ENCODE peak calls at places on chromosomes 16 and 17, in nine cellular contexts. One of them, this sample, is unnamed.

GRCh38 chr17:50731575-50732460 is 12.4 kb downstream of the LUC7L3 start:
- DNase-seq in breast epithelium: no peak
- DNase-seq in transverse colon: no peak
- DNase-seq in heart left ventricle: no peak
- DNase-seq in stomach: no peak
- DNase-seq in Peyer's patch: no peak
- DNase-seq in body of pancreas: no peak
- DNase-seq in sigmoid colon: no peak
- DNase-seq in suprapubic skin: no peak
- DNase-seq in this sample: no peak

GRCh38 chr17:49439673-49440571 is 25.2 kb upstream of the PHB1 start:
- DNase-seq in stomach: no peak
- DNase-seq in Peyer's patch: no peak
- DNase-seq in body of pancreas: no peak
- DNase-seq in heart left ventricle: no peak
- DNase-seq in transverse colon: no peak
- DNase-seq in breast epithelium: peak
- DNase-seq in sigmoid colon: no peak
- DNase-seq in suprapubic skin: no peak
- DNase-seq in this sample: peak

GRCh38 chr17:28716740-28717577 is 709 bp downstream of the RAB34 start:
- DNase-seq in heart left ventricle: peak
- DNase-seq in sigmoid colon: peak
- DNase-seq in transverse colon: no peak
- DNase-seq in breast epithelium: no peak
- DNase-seq in stomach: no peak
- DNase-seq in body of pancreas: no peak
- DNase-seq in Peyer's patch: no peak
- DNase-seq in suprapubic skin: peak
- DNase-seq in this sample: no peak

GRCh38 chr16:85191341-85191965 is 79.2 kb upstream of the CIBAR2 start:
- DNase-seq in breast epithelium: no peak
- DNase-seq in stomach: no peak
- DNase-seq in sigmoid colon: no peak
- DNase-seq in heart left ventricle: no peak
- DNase-seq in Peyer's patch: no peak
- DNase-seq in body of pancreas: no peak
- DNase-seq in suprapubic skin: no peak
- DNase-seq in transverse colon: no peak
- DNase-seq in this sample: no peak

GRCh38 chr17:15920758-15921239 is 24.1 kb upstream of the ADORA2B start:
- DNase-seq in suprapubic skin: no peak
- DNase-seq in Peyer's patch: no peak
- DNase-seq in stomach: no peak
- DNase-seq in transverse colon: peak
- DNase-seq in breast epithelium: peak
- DNase-seq in sigmoid colon: peak
- DNase-seq in body of pancreas: no peak
- DNase-seq in heart left ventricle: peak
- DNase-seq in this sample: peak

GRCh38 chr17:34997355-34997862 is 17.1 kb downstream of the LIG3 start:
- DNase-seq in heart left ventricle: peak
- DNase-seq in suprapubic skin: no peak
- DNase-seq in breast epithelium: peak
- DNase-seq in sigmoid colon: peak
- DNase-seq in body of pancreas: peak
- DNase-seq in transverse colon: peak
- DNase-seq in stomach: peak
- DNase-seq in Peyer's patch: peak
- DNase-seq in this sample: no peak

GRCh38 chr16:12538667-12539081 is 265.0 kb downstream of the CPPED1 start:
- DNase-seq in sigmoid colon: no peak
- DNase-seq in body of pancreas: no peak
- DNase-seq in stomach: no peak
- DNase-seq in Peyer's patch: no peak
- DNase-seq in suprapubic skin: no peak
- DNase-seq in breast epithelium: peak
- DNase-seq in heart left ventricle: no peak
- DNase-seq in transverse colon: no peak
- DNase-seq in this sample: no peak

GRCh38 chr16:66849021-66849420 is 4.8 kb downstream of the CA7 start:
- DNase-seq in transverse colon: no peak
- DNase-seq in breast epithelium: no peak
- DNase-seq in body of pancreas: no peak
- DNase-seq in Peyer's patch: no peak
- DNase-seq in stomach: no peak
- DNase-seq in suprapubic skin: peak
- DNase-seq in heart left ventricle: no peak
- DNase-seq in sigmoid colon: no peak
- DNase-seq in this sample: no peak

GRCh38 chr16:49930841-49931240 is 74.9 kb upstream of the ZNF423 start:
- DNase-seq in heart left ventricle: no peak
- DNase-seq in breast epithelium: no peak
- DNase-seq in sigmoid colon: peak
- DNase-seq in transverse colon: no peak
- DNase-seq in body of pancreas: no peak
- DNase-seq in stomach: no peak
- DNase-seq in Peyer's patch: no peak
- DNase-seq in suprapubic skin: peak
- DNase-seq in this sample: no peak

GRCh38 chr17:46063239-46063638 is 64.2 kb downstream of the STH start:
- DNase-seq in Peyer's patch: no peak
- DNase-seq in transverse colon: no peak
- DNase-seq in breast epithelium: no peak
- DNase-seq in suprapubic skin: no peak
- DNase-seq in body of pancreas: no peak
- DNase-seq in stomach: no peak
- DNase-seq in sigmoid colon: no peak
- DNase-seq in heart left ventricle: no peak
- DNase-seq in this sample: peak

GRCh38 chr17:19238167-19238505 is 970 bp downstream of the EPN2 start:
- DNase-seq in breast epithelium: no peak
- DNase-seq in transverse colon: peak
- DNase-seq in suprapubic skin: peak
- DNase-seq in Peyer's patch: no peak
- DNase-seq in sigmoid colon: peak
- DNase-seq in heart left ventricle: peak
- DNase-seq in body of pancreas: peak
- DNase-seq in stomach: peak
- DNase-seq in this sample: peak

GRCh38 chr16:53434436-53435065 is at the start of gene RBL2:
- DNase-seq in suprapubic skin: peak
- DNase-seq in body of pancreas: peak
- DNase-seq in stomach: peak
- DNase-seq in transverse colon: peak
- DNase-seq in heart left ventricle: peak
- DNase-seq in sigmoid colon: peak
- DNase-seq in Peyer's patch: peak
- DNase-seq in breast epithelium: peak
- DNase-seq in this sample: peak

GRCh38 chr17:17729620-17730249 is 48.5 kb downstream of the RAI1 start:
- DNase-seq in transverse colon: peak
- DNase-seq in Peyer's patch: peak
- DNase-seq in body of pancreas: peak
- DNase-seq in suprapubic skin: no peak
- DNase-seq in stomach: peak
- DNase-seq in breast epithelium: no peak
- DNase-seq in heart left ventricle: no peak
- DNase-seq in sigmoid colon: no peak
- DNase-seq in this sample: no peak

GRCh38 chr17:45316271-45317112 is at the start of gene MAP3K14:
- DNase-seq in Peyer's patch: peak
- DNase-seq in transverse colon: peak
- DNase-seq in sigmoid colon: peak
- DNase-seq in breast epithelium: peak
- DNase-seq in stomach: peak
- DNase-seq in heart left ventricle: peak
- DNase-seq in suprapubic skin: peak
- DNase-seq in body of pancreas: peak
- DNase-seq in this sample: no peak

GRCh38 chr17:80874866-80875445 is 116.7 kb upstream of the CHMP6 start:
- DNase-seq in body of pancreas: no peak
- DNase-seq in Peyer's patch: no peak
- DNase-seq in sigmoid colon: no peak
- DNase-seq in transverse colon: peak
- DNase-seq in breast epithelium: no peak
- DNase-seq in suprapubic skin: peak
- DNase-seq in heart left ventricle: peak
- DNase-seq in stomach: no peak
- DNase-seq in this sample: no peak

GRCh38 chr17:62899349-62899748 is 66.7 kb upstream of the TANC2 start:
- DNase-seq in heart left ventricle: peak
- DNase-seq in sigmoid colon: no peak
- DNase-seq in suprapubic skin: no peak
- DNase-seq in stomach: no peak
- DNase-seq in body of pancreas: no peak
- DNase-seq in transverse colon: no peak
- DNase-seq in breast epithelium: no peak
- DNase-seq in Peyer's patch: no peak
- DNase-seq in this sample: no peak

GRCh38 chr16:63473710-63474109 is 1437.5 kb upstream of the CDH8 start:
- DNase-seq in heart left ventricle: no peak
- DNase-seq in suprapubic skin: no peak
- DNase-seq in transverse colon: no peak
- DNase-seq in body of pancreas: no peak
- DNase-seq in stomach: no peak
- DNase-seq in breast epithelium: no peak
- DNase-seq in Peyer's patch: no peak
- DNase-seq in sigmoid colon: no peak
- DNase-seq in this sample: no peak

GRCh38 chr16:2537451-2538379 is at the start of gene PDPK1:
- DNase-seq in transverse colon: peak
- DNase-seq in sigmoid colon: peak
- DNase-seq in body of pancreas: peak
- DNase-seq in stomach: peak
- DNase-seq in breast epithelium: peak
- DNase-seq in suprapubic skin: peak
- DNase-seq in heart left ventricle: peak
- DNase-seq in Peyer's patch: peak
- DNase-seq in this sample: peak
- TF ChIP-seq POLR2A in transverse colon: peak
- TF ChIP-seq POLR2A in sigmoid colon: no peak
- TF ChIP-seq POLR2A in body of pancreas: peak
- TF ChIP-seq POLR2A in stomach: no peak
- TF ChIP-seq POLR2A in breast epithelium: no peak
- TF ChIP-seq POLR2A in suprapubic skin: peak
- TF ChIP-seq POLR2A in heart left ventricle: no peak
- TF ChIP-seq POLR2A in Peyer's patch: peak
- TF ChIP-seq POLR2A in this sample: peak

GRCh38 chr17:7220593-7221280 is 999 bp downstream of the ACADVL start:
- DNase-seq in suprapubic skin: no peak
- DNase-seq in Peyer's patch: peak
- DNase-seq in transverse colon: peak
- DNase-seq in sigmoid colon: peak
- DNase-seq in body of pancreas: peak
- DNase-seq in breast epithelium: peak
- DNase-seq in heart left ventricle: peak
- DNase-seq in stomach: peak
- DNase-seq in this sample: no peak
- TF ChIP-seq POLR2A in suprapubic skin: no peak
- TF ChIP-seq POLR2A in Peyer's patch: no peak
- TF ChIP-seq POLR2A in transverse colon: no peak
- TF ChIP-seq POLR2A in sigmoid colon: no peak
- TF ChIP-seq POLR2A in body of pancreas: no peak
- TF ChIP-seq POLR2A in breast epithelium: no peak
- TF ChIP-seq POLR2A in heart left ventricle: no peak
- TF ChIP-seq POLR2A in stomach: no peak
- TF ChIP-seq POLR2A in this sample: no peak

GRCh38 chr17:39663688-39664580 is 1.2 kb upstream of the TCAP start:
- DNase-seq in suprapubic skin: no peak
- DNase-seq in breast epithelium: no peak
- DNase-seq in heart left ventricle: peak
- DNase-seq in stomach: peak
- DNase-seq in Peyer's patch: no peak
- DNase-seq in transverse colon: peak
- DNase-seq in sigmoid colon: no peak
- DNase-seq in body of pancreas: no peak
- DNase-seq in this sample: no peak
- TF ChIP-seq POLR2A in suprapubic skin: no peak
- TF ChIP-seq POLR2A in breast epithelium: no peak
- TF ChIP-seq POLR2A in heart left ventricle: no peak
- TF ChIP-seq POLR2A in stomach: no peak
- TF ChIP-seq POLR2A in Peyer's patch: no peak
- TF ChIP-seq POLR2A in transverse colon: no peak
- TF ChIP-seq POLR2A in sigmoid colon: no peak
- TF ChIP-seq POLR2A in body of pancreas: no peak
- TF ChIP-seq POLR2A in this sample: no peak

GRCh38 chr16:78137179-78137578 is 37.7 kb downstream of the WWOX start:
- DNase-seq in breast epithelium: no peak
- DNase-seq in stomach: no peak
- DNase-seq in Peyer's patch: no peak
- DNase-seq in suprapubic skin: no peak
- DNase-seq in body of pancreas: no peak
- DNase-seq in heart left ventricle: no peak
- DNase-seq in sigmoid colon: no peak
- DNase-seq in transverse colon: no peak
- DNase-seq in this sample: no peak

GRCh38 chr16:78133919-78134318 is 34.5 kb downstream of the WWOX start:
- DNase-seq in Peyer's patch: no peak
- DNase-seq in transverse colon: no peak
- DNase-seq in breast epithelium: no peak
- DNase-seq in sigmoid colon: no peak
- DNase-seq in body of pancreas: no peak
- DNase-seq in stomach: no peak
- DNase-seq in suprapubic skin: no peak
- DNase-seq in heart left ventricle: no peak
- DNase-seq in this sample: no peak

GRCh38 chr16:78137782-78138616 is 38.5 kb downstream of the WWOX start:
- DNase-seq in breast epithelium: no peak
- DNase-seq in stomach: no peak
- DNase-seq in suprapubic skin: no peak
- DNase-seq in Peyer's patch: no peak
- DNase-seq in sigmoid colon: no peak
- DNase-seq in body of pancreas: no peak
- DNase-seq in heart left ventricle: no peak
- DNase-seq in transverse colon: no peak
- DNase-seq in this sample: no peak

GRCh38 chr16:78130950-78131349 is 31.5 kb downstream of the WWOX start:
- DNase-seq in sigmoid colon: no peak
- DNase-seq in Peyer's patch: no peak
- DNase-seq in suprapubic skin: no peak
- DNase-seq in transverse colon: no peak
- DNase-seq in breast epithelium: no peak
- DNase-seq in heart left ventricle: no peak
- DNase-seq in stomach: no peak
- DNase-seq in body of pancreas: no peak
- DNase-seq in this sample: no peak

GRCh38 chr16:78134944-78135619 is 35.6 kb downstream of the WWOX start:
- DNase-seq in stomach: no peak
- DNase-seq in Peyer's patch: no peak
- DNase-seq in heart left ventricle: no peak
- DNase-seq in body of pancreas: no peak
- DNase-seq in suprapubic skin: no peak
- DNase-seq in transverse colon: no peak
- DNase-seq in breast epithelium: no peak
- DNase-seq in sigmoid colon: no peak
- DNase-seq in this sample: no peak
- TF ChIP-seq POLR2A in stomach: no peak
- TF ChIP-seq POLR2A in Peyer's patch: no peak
- TF ChIP-seq POLR2A in heart left ventricle: no peak
- TF ChIP-seq POLR2A in body of pancreas: no peak
- TF ChIP-seq POLR2A in suprapubic skin: no peak
- TF ChIP-seq POLR2A in transverse colon: no peak
- TF ChIP-seq POLR2A in breast epithelium: no peak
- TF ChIP-seq POLR2A in sigmoid colon: no peak
- TF ChIP-seq POLR2A in this sample: no peak

GRCh38 chr17:78925234-78925633 is at the start of gene TIMP2:
- DNase-seq in Peyer's patch: peak
- DNase-seq in transverse colon: peak
- DNase-seq in heart left ventricle: peak
- DNase-seq in sigmoid colon: peak
- DNase-seq in suprapubic skin: peak
- DNase-seq in breast epithelium: peak
- DNase-seq in body of pancreas: peak
- DNase-seq in stomach: peak
- DNase-seq in this sample: peak
- TF ChIP-seq POLR2A in Peyer's patch: no peak
- TF ChIP-seq POLR2A in transverse colon: no peak
- TF ChIP-seq POLR2A in heart left ventricle: no peak
- TF ChIP-seq POLR2A in sigmoid colon: no peak
- TF ChIP-seq POLR2A in suprapubic skin: peak
- TF ChIP-seq POLR2A in breast epithelium: no peak
- TF ChIP-seq POLR2A in body of pancreas: peak
- TF ChIP-seq POLR2A in stomach: no peak
- TF ChIP-seq POLR2A in this sample: peak